ENCODE peak calls at places on chromosomes 16 and 17, in four cellular contexts. Q, V, S and P are unnamed samples.

GRCh38 chr16:1659071-1659470 is 19.0 kb upstream of the JPT2 start:
- DNase-seq in V (no peak), Q (no peak), S (no peak), P (no peak)

GRCh38 chr17:79883202-79883601 is 44.0 kb upstream of the CBX4 start:
- DNase-seq in S (no peak), V (no peak), Q (no peak), P (no peak)

GRCh38 chr17:80761421-80761871 is 216.8 kb downstream of the RPTOR start:
- DNase-seq in S (no peak), V (no peak), Q (peak; percentile 87), P (no peak)

GRCh38 chr17:57442401-57442823 is 186.1 kb downstream of the MSI2 start:
- DNase-seq in S (no peak), V (no peak), Q (no peak), P (no peak)

GRCh38 chr17:44363613-44364159 is at the start of gene FAM171A2:
- DNase-seq in V (peak; percentile 59), Q (peak; percentile 88), S (no peak), P (no peak)

GRCh38 chr17:73340093-73340596 is 28.3 kb upstream of the CDC42EP4 start:
- DNase-seq in V (no peak), S (peak; percentile 86), Q (peak; percentile 93), P (peak; percentile 82)

GRCh38 chr16:1126577-1126976 is 26.3 kb upstream of the CACNA1H start:
- DNase-seq in S (no peak), Q (no peak), V (no peak), P (no peak)

GRCh38 chr17:18993876-18994275 is 10.7 kb downstream of the FAM83G start:
- DNase-seq in Q (no peak), S (no peak), V (no peak), P (no peak)

GRCh38 chr16:89049484-89050118 is 44.1 kb upstream of the ACSF3 start:
- DNase-seq in V (no peak), S (no peak), Q (peak; percentile 16), P (no peak)

GRCh38 chr16:84482951-84483881 is 21.2 kb downstream of the MEAK7 start:
- DNase-seq in Q (no peak), V (no peak), S (no peak), P (peak; percentile 34)

GRCh38 chr16:3198334-3199072 is 10.5 kb downstream of the OR1F1 start:
- DNase-seq in V (no peak), S (no peak), Q (no peak), P (no peak)

GRCh38 chr17:38701504-38702165 is 3.4 kb upstream of the MLLT6 start:
- DNase-seq in S (no peak), V (no peak), Q (peak; percentile 29), P (no peak)

GRCh38 chr16:31076319-31076718 is 2.1 kb downstream of the ZNF646 start:
- DNase-seq in V (no peak), S (no peak), Q (no peak), P (no peak)

GRCh38 chr17:28997811-28998210 is 8.0 kb downstream of the SEZ6 start:
- DNase-seq in V (no peak), Q (no peak), S (no peak), P (no peak)

GRCh38 chr17:58414596-58414997 is 2.7 kb downstream of the RNF43 start:
- DNase-seq in V (no peak), Q (no peak), S (no peak), P (no peak)

GRCh38 chr17:47934856-47935255 is 6.5 kb upstream of the PNPO start:
- DNase-seq in Q (peak; percentile 6), S (no peak), V (no peak), P (no peak)

GRCh38 chr16:6105115-6105514 is 1007.5 kb upstream of the EEF2KMT start:
- DNase-seq in Q (peak; percentile 18), V (no peak), S (no peak), P (no peak)

GRCh38 chr16:4015991-4016325 is 100.3 kb downstream of the ADCY9 start:
- DNase-seq in V (no peak), S (no peak), Q (no peak), P (no peak)

GRCh38 chr17:49748791-49749190 is 15.1 kb downstream of the FAM117A start:
- DNase-seq in V (no peak), Q (no peak), S (no peak), P (no peak)